ENCODE peak calls at places on chromosomes 5 and 9, in six cellular contexts. One of them, this sample, is unnamed.

GRCh38 chr9:126690431-126691051 is 76.8 kb downstream of the LMX1B start:
- DNase-seq in activated B cell treated with CpG ODN at 0.5 μM for 24 hours: peak
- DNase-seq in H9: peak
- DNase-seq in neural crest cell: peak
- DNase-seq in tibial nerve: no peak
- DNase-seq in astrocyte of the spinal cord: no peak
- DNase-seq in this sample: no peak

GRCh38 chr9:103183569-103184191 is 188.5 kb downstream of the CYLC2 start:
- DNase-seq in H9: peak
- DNase-seq in activated B cell treated with CpG ODN at 0.5 μM for 24 hours: no peak
- DNase-seq in tibial nerve: no peak
- DNase-seq in neural crest cell: no peak
- DNase-seq in astrocyte of the spinal cord: no peak
- DNase-seq in this sample: no peak

GRCh38 chr9:83111169-83111568 is 48.2 kb upstream of the RASEF start:
- DNase-seq in H9: no peak
- DNase-seq in astrocyte of the spinal cord: no peak
- DNase-seq in tibial nerve: no peak
- DNase-seq in neural crest cell: no peak
- DNase-seq in activated B cell treated with CpG ODN at 0.5 μM for 24 hours: no peak
- DNase-seq in this sample: no peak

GRCh38 chr5:96976-97640 is 5.1 kb downstream of the PLEKHG4B start:
- DNase-seq in astrocyte of the spinal cord: no peak
- DNase-seq in activated B cell treated with CpG ODN at 0.5 μM for 24 hours: no peak
- DNase-seq in tibial nerve: no peak
- DNase-seq in neural crest cell: no peak
- DNase-seq in H9: no peak
- DNase-seq in this sample: no peak

GRCh38 chr5:32138839-32139493 is 35.2 kb downstream of the GOLPH3 start:
- DNase-seq in astrocyte of the spinal cord: no peak
- DNase-seq in tibial nerve: no peak
- DNase-seq in activated B cell treated with CpG ODN at 0.5 μM for 24 hours: no peak
- DNase-seq in neural crest cell: no peak
- DNase-seq in H9: no peak
- DNase-seq in this sample: no peak

GRCh38 chr9:82082563-82082962 is 94.0 kb downstream of the SPATA31D1 start:
- DNase-seq in tibial nerve: no peak
- DNase-seq in neural crest cell: no peak
- DNase-seq in activated B cell treated with CpG ODN at 0.5 μM for 24 hours: no peak
- DNase-seq in H9: no peak
- DNase-seq in astrocyte of the spinal cord: no peak
- DNase-seq in this sample: no peak

GRCh38 chr5:175617447-175617846 is 40.4 kb upstream of the HRH2 start:
- DNase-seq in neural crest cell: no peak
- DNase-seq in astrocyte of the spinal cord: no peak
- DNase-seq in activated B cell treated with CpG ODN at 0.5 μM for 24 hours: no peak
- DNase-seq in tibial nerve: no peak
- DNase-seq in H9: peak
- DNase-seq in this sample: no peak

GRCh38 chr9:131810351-131811170 is 70.7 kb upstream of the RAPGEF1 start:
- DNase-seq in neural crest cell: no peak
- DNase-seq in H9: no peak
- DNase-seq in astrocyte of the spinal cord: no peak
- DNase-seq in tibial nerve: no peak
- DNase-seq in activated B cell treated with CpG ODN at 0.5 μM for 24 hours: no peak
- DNase-seq in this sample: no peak

GRCh38 chr9:37559125-37559524 is 17.1 kb downstream of the FBXO10 start:
- DNase-seq in tibial nerve: no peak
- DNase-seq in neural crest cell: no peak
- DNase-seq in astrocyte of the spinal cord: no peak
- DNase-seq in H9: no peak
- DNase-seq in activated B cell treated with CpG ODN at 0.5 μM for 24 hours: no peak
- DNase-seq in this sample: no peak

GRCh38 chr9:136092741-136093140 is 2.3 kb downstream of the NACC2 start:
- DNase-seq in activated B cell treated with CpG ODN at 0.5 μM for 24 hours: no peak
- DNase-seq in neural crest cell: no peak
- DNase-seq in H9: no peak
- DNase-seq in astrocyte of the spinal cord: no peak
- DNase-seq in tibial nerve: no peak
- DNase-seq in this sample: no peak
- TF ChIP-seq CTCF in activated B cell treated with CpG ODN at 0.5 μM for 24 hours: no peak
- TF ChIP-seq CTCF in neural crest cell: no peak
- TF ChIP-seq CTCF in H9: no peak
- TF ChIP-seq CTCF in astrocyte of the spinal cord: no peak
- TF ChIP-seq CTCF in tibial nerve: no peak
- TF ChIP-seq CTCF in this sample: no peak

GRCh38 chr5:34582364-34582763 is 73.8 kb upstream of the RAI14 start:
- DNase-seq in activated B cell treated with CpG ODN at 0.5 μM for 24 hours: no peak
- DNase-seq in H9: no peak
- DNase-seq in tibial nerve: no peak
- DNase-seq in neural crest cell: no peak
- DNase-seq in astrocyte of the spinal cord: no peak
- DNase-seq in this sample: no peak
- TF ChIP-seq CTCF in activated B cell treated with CpG ODN at 0.5 μM for 24 hours: no peak
- TF ChIP-seq CTCF in H9: no peak
- TF ChIP-seq CTCF in tibial nerve: no peak
- TF ChIP-seq CTCF in neural crest cell: no peak
- TF ChIP-seq CTCF in astrocyte of the spinal cord: no peak
- TF ChIP-seq CTCF in this sample: no peak

DNA sequence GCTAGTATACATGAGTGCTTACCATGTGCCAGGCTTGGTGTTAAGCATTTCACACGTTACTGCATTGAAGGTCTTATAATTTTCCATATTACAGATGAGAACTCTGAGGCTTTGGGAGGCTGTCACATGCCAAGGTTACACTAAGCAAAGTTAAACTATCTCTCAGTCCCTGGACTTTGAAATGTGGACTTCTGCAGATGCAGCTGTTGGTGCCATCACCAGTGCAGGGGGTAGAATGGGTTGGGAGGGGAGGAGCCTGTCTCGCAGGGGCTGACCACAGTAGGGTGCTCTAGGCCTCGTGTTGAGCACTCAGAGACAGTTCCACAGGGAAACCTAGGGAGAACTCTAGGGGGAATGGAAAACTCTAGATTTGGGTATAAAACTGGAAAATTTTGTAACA is 220.9 kb downstream of the MAPKAP1 start:
- DNase-seq in H9: no peak
- DNase-seq in neural crest cell: no peak
- DNase-seq in astrocyte of the spinal cord: no peak
- DNase-seq in tibial nerve: no peak
- DNase-seq in activated B cell treated with CpG ODN at 0.5 μM for 24 hours: no peak
- DNase-seq in this sample: no peak
- TF ChIP-seq CTCF in H9: no peak
- TF ChIP-seq CTCF in neural crest cell: no peak
- TF ChIP-seq CTCF in astrocyte of the spinal cord: no peak
- TF ChIP-seq CTCF in tibial nerve: no peak
- TF ChIP-seq CTCF in activated B cell treated with CpG ODN at 0.5 μM for 24 hours: no peak
- TF ChIP-seq CTCF in this sample: no peak

DNA sequence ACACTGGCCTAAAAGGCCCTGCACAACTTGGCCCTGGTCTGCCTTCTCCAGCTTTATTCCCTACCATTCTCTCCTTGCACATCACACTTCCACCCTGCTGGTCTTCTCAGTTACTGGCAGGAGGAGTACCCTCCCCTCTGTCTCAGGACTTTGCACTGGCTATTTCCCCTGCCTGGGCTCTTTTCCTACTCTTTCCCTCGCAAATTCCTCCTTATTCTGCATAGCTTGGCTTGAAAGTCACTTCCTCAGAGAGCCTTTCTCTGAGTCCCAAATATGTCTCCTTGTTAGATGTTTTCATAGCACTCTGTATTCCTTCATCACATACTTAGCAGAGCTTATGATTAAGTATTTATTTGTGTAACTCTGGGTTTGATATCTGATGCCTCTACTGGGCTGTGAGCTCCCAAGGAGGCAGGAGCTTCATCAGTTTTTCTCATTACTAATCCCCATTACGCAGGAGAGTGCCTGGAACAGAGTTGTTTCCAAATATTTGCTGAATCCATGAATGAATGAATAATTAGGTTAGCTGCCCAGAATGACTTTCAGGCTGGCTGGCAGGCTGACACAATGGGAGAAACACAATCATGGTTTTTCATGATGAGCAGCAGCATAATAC is 159.9 kb upstream of the KLF9 start:
- DNase-seq in astrocyte of the spinal cord: peak
- DNase-seq in tibial nerve: no peak
- DNase-seq in H9: no peak
- DNase-seq in activated B cell treated with CpG ODN at 0.5 μM for 24 hours: no peak
- DNase-seq in neural crest cell: no peak
- DNase-seq in this sample: no peak
- TF ChIP-seq CTCF in astrocyte of the spinal cord: no peak
- TF ChIP-seq CTCF in tibial nerve: no peak
- TF ChIP-seq CTCF in H9: no peak
- TF ChIP-seq CTCF in activated B cell treated with CpG ODN at 0.5 μM for 24 hours: no peak
- TF ChIP-seq CTCF in neural crest cell: no peak
- TF ChIP-seq CTCF in this sample: no peak

GRCh38 chr5:43401827-43402226 is 10.4 kb downstream of the CCL28 start:
- DNase-seq in astrocyte of the spinal cord: no peak
- DNase-seq in neural crest cell: no peak
- DNase-seq in tibial nerve: no peak
- DNase-seq in activated B cell treated with CpG ODN at 0.5 μM for 24 hours: no peak
- DNase-seq in H9: peak
- DNase-seq in this sample: no peak
- TF ChIP-seq CTCF in astrocyte of the spinal cord: peak
- TF ChIP-seq CTCF in neural crest cell: peak
- TF ChIP-seq CTCF in tibial nerve: no peak
- TF ChIP-seq CTCF in activated B cell treated with CpG ODN at 0.5 μM for 24 hours: no peak
- TF ChIP-seq CTCF in H9: peak
- TF ChIP-seq CTCF in this sample: no peak

GRCh38 chr5:149128023-149128875 is 13.0 kb upstream of the ABLIM3 start:
- DNase-seq in neural crest cell: peak
- DNase-seq in tibial nerve: no peak
- DNase-seq in astrocyte of the spinal cord: no peak
- DNase-seq in activated B cell treated with CpG ODN at 0.5 μM for 24 hours: no peak
- DNase-seq in H9: peak
- DNase-seq in this sample: no peak
- TF ChIP-seq CTCF in neural crest cell: peak
- TF ChIP-seq CTCF in tibial nerve: peak
- TF ChIP-seq CTCF in astrocyte of the spinal cord: peak
- TF ChIP-seq CTCF in activated B cell treated with CpG ODN at 0.5 μM for 24 hours: no peak
- TF ChIP-seq CTCF in H9: peak
- TF ChIP-seq CTCF in this sample: no peak

DNA sequence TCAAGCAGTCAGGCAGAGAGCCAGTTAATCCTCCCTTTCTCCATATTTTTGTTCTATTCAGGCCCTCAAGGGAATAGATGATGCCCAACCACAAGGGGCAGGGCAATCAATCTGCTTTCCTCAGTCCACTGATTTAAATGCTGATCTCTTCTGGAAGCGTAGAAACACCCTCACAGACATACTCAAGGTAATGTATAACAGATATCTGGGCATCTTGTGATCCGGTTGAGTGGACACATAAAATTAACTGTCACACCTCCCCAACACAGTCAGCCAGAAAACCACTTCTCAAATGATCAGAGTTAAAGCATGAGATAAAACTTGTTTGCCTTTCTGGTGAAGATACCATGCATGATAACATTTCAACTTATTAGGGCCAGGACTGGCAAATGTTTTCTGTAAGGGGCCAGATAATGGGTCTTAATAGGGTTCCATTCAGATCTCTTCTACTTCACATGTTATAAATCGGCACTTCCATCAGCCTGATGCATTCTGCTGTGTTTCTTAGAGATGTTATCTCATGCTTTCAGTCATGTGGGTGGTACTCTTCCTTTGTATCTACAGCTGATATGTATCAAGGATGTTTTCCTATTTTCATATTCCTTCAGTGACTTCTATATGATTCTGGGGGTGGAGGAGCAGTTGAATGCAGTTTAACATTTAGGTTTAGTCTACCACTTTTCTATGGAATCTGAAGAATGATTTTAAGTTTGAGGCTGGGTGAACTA is 58.9 kb upstream of the CNTLN start:
- DNase-seq in activated B cell treated with CpG ODN at 0.5 μM for 24 hours: no peak
- DNase-seq in neural crest cell: no peak
- DNase-seq in astrocyte of the spinal cord: no peak
- DNase-seq in tibial nerve: no peak
- DNase-seq in H9: no peak
- DNase-seq in this sample: no peak
- TF ChIP-seq CTCF in activated B cell treated with CpG ODN at 0.5 μM for 24 hours: no peak
- TF ChIP-seq CTCF in neural crest cell: no peak
- TF ChIP-seq CTCF in astrocyte of the spinal cord: no peak
- TF ChIP-seq CTCF in tibial nerve: no peak
- TF ChIP-seq CTCF in H9: peak
- TF ChIP-seq CTCF in this sample: no peak

DNA sequence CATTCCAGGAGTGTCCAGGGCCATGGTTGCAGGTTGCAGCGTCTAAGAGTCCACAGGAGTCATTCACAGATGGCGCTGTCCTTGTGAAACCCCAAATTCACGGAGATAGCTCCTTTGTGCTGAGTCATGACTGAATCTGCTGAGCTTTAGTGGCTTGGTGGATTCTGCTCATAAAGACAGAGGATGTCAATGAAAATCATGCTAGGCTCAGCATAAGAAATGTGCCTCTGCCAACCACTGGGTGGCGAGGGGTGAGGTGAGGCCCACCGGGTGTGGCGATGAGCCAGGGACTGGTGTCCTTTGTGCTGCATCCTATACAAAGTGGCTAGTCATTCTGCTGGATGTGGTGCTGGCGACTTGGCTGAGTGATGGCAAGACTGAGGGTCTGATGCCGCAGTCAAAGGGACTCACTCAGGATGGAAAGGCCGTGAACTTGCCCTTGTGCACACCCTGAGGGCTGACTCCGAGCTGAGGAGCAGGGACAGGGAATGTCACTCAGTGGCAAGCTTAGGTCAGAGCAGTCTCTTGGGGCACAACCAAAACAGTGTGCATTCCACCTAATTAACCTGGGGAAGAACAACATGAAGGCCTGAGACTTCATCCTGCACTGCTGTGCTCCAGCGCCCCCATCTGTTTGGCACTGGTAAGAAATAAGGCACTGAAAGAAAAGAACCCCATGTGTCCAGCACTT is 71.5 kb downstream of the DAP start:
- DNase-seq in tibial nerve: no peak
- DNase-seq in H9: peak
- DNase-seq in neural crest cell: peak
- DNase-seq in activated B cell treated with CpG ODN at 0.5 μM for 24 hours: no peak
- DNase-seq in astrocyte of the spinal cord: no peak
- DNase-seq in this sample: no peak
- TF ChIP-seq CTCF in tibial nerve: no peak
- TF ChIP-seq CTCF in H9: peak
- TF ChIP-seq CTCF in neural crest cell: peak
- TF ChIP-seq CTCF in activated B cell treated with CpG ODN at 0.5 μM for 24 hours: no peak
- TF ChIP-seq CTCF in astrocyte of the spinal cord: peak
- TF ChIP-seq CTCF in this sample: no peak